ENCODE peak calls at places on chromosomes 11 and 22, in five cellular contexts. H, P, W, T and U are unnamed samples.

GRCh38 chr11:129374993-129375721 is 491 bp upstream of the BARX2 start:
- DNase-seq in H (peak; percentile 22), P (no peak), W (peak; percentile 78), T (no peak), U (peak; percentile 4)

GRCh38 chr11:60864856-60865513 is 2.4 kb upstream of the ZP1 start:
- DNase-seq in H (no peak), P (no peak), W (no peak), T (no peak), U (no peak)

GRCh38 chr11:106770489-106771100 is 247.7 kb downstream of the GUCY1A2 start:
- DNase-seq in H (peak; percentile 46), P (no peak), W (no peak), T (no peak), U (no peak)

GRCh38 chr22:34812631-34813030 is 253.3 kb upstream of the ISX start:
- DNase-seq in H (no peak), P (no peak), W (no peak), T (no peak), U (peak; percentile 79)

GRCh38 chr11:124644426-124645280 is 22.0 kb downstream of the TBRG1 start:
- DNase-seq in H (peak; percentile 88), P (peak; percentile 78), W (no peak), T (peak; percentile 87), U (peak; percentile 56)

GRCh38 chr11:45993438-45994064 is 71.1 kb downstream of the LARGE2 start:
- DNase-seq in H (peak; percentile 53), P (peak; percentile 95), W (no peak), T (no peak), U (no peak)

GRCh38 chr22:34281738-34282137 is 361.5 kb upstream of the LARGE1 start:
- DNase-seq in H (no peak), P (no peak), W (no peak), T (no peak), U (no peak)

GRCh38 chr11:1877211-1878133 is 14.2 kb downstream of the PRR33 start:
- DNase-seq in H (peak; percentile 33), P (no peak), W (no peak), T (no peak), U (no peak)

GRCh38 chr22:47221840-47222615 is 459.6 kb downstream of the TBC1D22A start:
- DNase-seq in H (no peak), P (no peak), W (no peak), T (no peak), U (no peak)

GRCh38 chr11:122421684-122422083 is 233.8 kb upstream of the UBASH3B start:
- DNase-seq in H (no peak), P (no peak), W (no peak), T (no peak), U (no peak)

GRCh38 chr11:47388697-47389576 is 10.6 kb upstream of the SPI1 start:
- DNase-seq in H (no peak), P (no peak), W (no peak), T (no peak), U (no peak)

GRCh38 chr11:62418136-62418535 is 697 bp upstream of the SCGB1A1 start:
- DNase-seq in H (no peak), P (no peak), W (no peak), T (no peak), U (no peak)

GRCh38 chr11:113668255-113668654 is 37.9 kb downstream of the TMPRSS5 start:
- DNase-seq in H (peak; percentile 31), P (no peak), W (no peak), T (no peak), U (no peak)

GRCh38 chr11:79263001-79263400 is 177.8 kb downstream of the TENM4 start:
- DNase-seq in H (no peak), P (peak; percentile 39), W (no peak), T (no peak), U (no peak)

GRCh38 chr22:21568207-21569075 is 927 bp downstream of the UBE2L3 start:
- DNase-seq in H (peak; percentile 74), P (peak; percentile 16), W (no peak), T (peak; percentile 63), U (peak; percentile 32)

GRCh38 chr11:123060265-123061000 is 1.5 kb downstream of the HSPA8 start:
- DNase-seq in H (no peak), P (peak; percentile 60), W (no peak), T (no peak), U (no peak)

GRCh38 chr22:17954200-17954859 is 70.0 kb downstream of the MICAL3 start:
- DNase-seq in H (no peak), P (no peak), W (no peak), T (no peak), U (peak; percentile 94)

GRCh38 chr22:49737101-49737551 is 90.5 kb downstream of the BRD1 start:
- DNase-seq in H (no peak), P (no peak), W (peak; percentile 53), T (no peak), U (no peak)